ENCODE peak calls at places on chromosomes 7 and 10, in eight cellular contexts. Z is fibroblast of lung, P is keratinocyte, G is tibial nerve, V is astrocyte of the spinal cord, M is GM20000, J is Panc1, X is RWPE1. E is an unnamed sample.

GRCh38 chr10:35433851-35434426 is 97.6 kb downstream of the CCNY start:
- DNase-seq in Z (peak; percentile 71), P (peak; percentile 41), G (no peak), V (peak; percentile 96), M (no peak), J (no peak), X (no peak), E (no peak)

GRCh38 chr7:150458756-150459155 is 8.3 kb downstream of the GIMAP8 start:
- DNase-seq in Z (no peak), P (no peak), G (no peak), V (no peak), M (no peak), J (no peak), X (no peak), E (no peak)

GRCh38 chr10:24382979-24383663 is 174.2 kb downstream of the KIAA1217 start:
- DNase-seq in Z (no peak), P (peak; percentile 85), G (no peak), V (no peak), M (peak; percentile 63), J (no peak), X (peak; percentile 83), E (no peak)

GRCh38 chr7:43242628-43243255 is 130.3 kb downstream of the HECW1 start:
- DNase-seq in Z (peak; percentile 51), P (no peak), G (no peak), V (no peak), M (no peak), J (no peak), X (no peak), E (no peak)

GRCh38 chr7:50761722-50762121 is 21.0 kb downstream of the GRB10 start:
- DNase-seq in Z (no peak), P (no peak), G (no peak), V (no peak), M (no peak), J (no peak), X (no peak), E (no peak)

GRCh38 chr10:24826022-24826421 is 102.3 kb upstream of the ARHGAP21 start:
- DNase-seq in Z (peak; percentile 87), P (no peak), G (no peak), V (peak; percentile 76), M (no peak), J (no peak), X (peak; percentile 57), E (no peak)

GRCh38 chr10:25493122-25493893 is 318.5 kb downstream of the GPR158 start:
- DNase-seq in Z (peak; percentile 66), P (peak; percentile 15), G (no peak), V (peak; percentile 88), M (no peak), J (peak; percentile 30), X (peak; percentile 74), E (no peak)

GRCh38 chr10:70167246-70167645 is 3.1 kb downstream of the SAR1A start:
- DNase-seq in Z (no peak), P (no peak), G (no peak), V (no peak), M (no peak), J (no peak), X (no peak), E (no peak)

GRCh38 chr7:140512317-140513000 is 33.2 kb upstream of the MKRN1 start:
- DNase-seq in Z (no peak), P (no peak), G (peak; percentile 13), V (no peak), M (no peak), J (no peak), X (no peak), E (no peak)

GRCh38 chr10:16870331-16870730 is 53.1 kb upstream of the RSU1 start:
- DNase-seq in Z (no peak), P (no peak), G (no peak), V (no peak), M (no peak), J (no peak), X (no peak), E (no peak)

GRCh38 chr10:19713800-19714525 is 102.3 kb upstream of the PLXDC2 start:
- DNase-seq in Z (no peak), P (no peak), G (no peak), V (no peak), M (no peak), J (no peak), X (no peak), E (no peak)

GRCh38 chr10:108662975-108663374 is 1260.3 kb downstream of the XPNPEP1 start:
- DNase-seq in Z (no peak), P (no peak), G (no peak), V (no peak), M (no peak), J (no peak), X (no peak), E (no peak)

GRCh38 chr10:121428848-121429247 is 169.4 kb downstream of the FGFR2 start:
- DNase-seq in Z (no peak), P (no peak), G (no peak), V (no peak), M (no peak), J (no peak), X (no peak), E (no peak)

GRCh38 chr10:122054046-122055025 is 65.4 kb downstream of the TACC2 start:
- DNase-seq in Z (peak; percentile 84), P (peak; percentile 15), G (peak; percentile 59), V (peak; percentile 57), M (no peak), J (no peak), X (peak; percentile 62), E (no peak)

GRCh38 chr10:47246409-47247189 is 53.4 kb upstream of the GDF10 start:
- DNase-seq in Z (no peak), P (no peak), G (no peak), V (no peak), M (no peak), J (no peak), X (no peak), E (peak; percentile 57)

GRCh38 chr10:75293456-75293840 is 57.7 kb upstream of the COMTD1 start:
- DNase-seq in Z (peak; percentile 36), P (no peak), G (no peak), V (no peak), M (no peak), J (no peak), X (no peak), E (peak; percentile 43)

GRCh38 chr7:13742719-13743640 is 246.5 kb downstream of the ETV1 start:
- DNase-seq in Z (peak; percentile 78), P (no peak), G (peak; percentile 11), V (peak; percentile 77), M (no peak), J (peak; percentile 36), X (peak; percentile 5), E (no peak)

GRCh38 chr7:157238087-157238486 is 98.7 kb upstream of the DNAJB6 start:
- DNase-seq in Z (no peak), P (no peak), G (no peak), V (no peak), M (no peak), J (no peak), X (no peak), E (no peak)
- TF ChIP-seq CTCF in Z (no peak), P (no peak), G (no peak), V (peak; percentile 14), M (no peak), J (peak; percentile 32), X (no peak), E (peak; percentile 33)

GRCh38 chr7:158413962-158414961 is 173.4 kb downstream of the PTPRN2 start:
- DNase-seq in Z (no peak), P (no peak), G (no peak), V (peak; percentile 1), M (no peak), J (no peak), X (no peak), E (no peak)
- TF ChIP-seq CTCF in Z (no peak), P (no peak), G (no peak), V (no peak), M (no peak), J (no peak), X (no peak), E (peak; percentile 45)

DNA sequence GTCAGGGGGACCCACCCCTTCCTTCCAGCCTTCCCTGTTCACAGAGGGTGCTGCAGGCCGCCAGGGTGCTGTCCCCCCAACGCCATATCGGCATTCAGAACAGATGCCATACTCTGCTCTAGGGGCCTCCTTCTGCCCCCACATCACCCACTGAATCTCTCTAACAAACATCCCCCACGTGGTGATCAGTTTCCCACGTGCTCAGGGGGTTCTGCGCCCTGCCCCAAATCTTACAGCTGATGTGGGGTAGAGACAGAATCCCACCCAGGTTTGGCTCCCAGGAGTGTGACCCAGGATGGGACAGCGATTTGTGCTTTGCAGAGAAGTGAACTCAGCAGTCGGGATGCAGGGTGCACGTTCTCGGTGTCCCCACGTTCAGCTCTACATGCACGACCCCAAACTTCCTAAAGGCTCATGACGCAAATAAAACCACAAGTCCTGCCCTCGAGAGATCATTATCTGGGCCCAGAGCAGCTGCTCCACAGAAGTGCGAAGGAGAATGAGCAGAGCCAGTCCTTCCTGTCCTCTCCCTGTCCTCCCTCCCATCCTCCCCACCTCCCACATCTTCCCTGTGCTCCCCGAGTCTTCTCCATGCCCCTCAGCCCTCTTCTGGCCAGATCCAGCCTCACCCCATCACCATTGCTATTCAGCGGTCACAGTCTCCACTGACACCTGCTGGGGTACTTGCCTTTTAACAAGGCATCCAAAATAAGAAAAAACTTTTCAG is 423.4 kb downstream of the DNAJB6 start:
- DNase-seq in Z (no peak), P (no peak), G (no peak), V (no peak), M (no peak), J (no peak), X (no peak), E (no peak)
- TF ChIP-seq CTCF in Z (no peak), P (no peak), G (no peak), V (no peak), M (no peak), J (no peak), X (no peak), E (no peak)

DNA sequence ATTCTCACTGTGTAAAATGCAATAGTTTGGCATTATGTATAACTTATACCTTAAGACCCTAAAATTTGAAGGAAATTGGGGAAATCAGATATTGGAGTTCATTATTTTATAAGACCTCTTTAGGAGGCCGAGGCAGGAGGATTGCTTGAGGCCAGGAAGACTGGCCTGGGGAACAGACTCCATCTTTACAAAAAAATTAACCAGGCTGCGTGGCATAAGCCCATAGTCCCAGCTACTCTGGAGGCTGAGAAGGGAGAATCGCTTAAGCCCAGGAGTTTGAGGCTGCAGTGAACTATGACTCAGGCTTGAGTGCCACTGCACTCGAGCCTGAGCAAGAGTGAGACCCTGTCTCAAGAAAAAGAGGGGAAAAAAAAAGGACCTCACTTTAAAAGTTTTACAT is 14.0 kb upstream of the PBLD start:
- DNase-seq in Z (no peak), P (no peak), G (no peak), V (no peak), M (no peak), J (no peak), X (no peak), E (no peak)
- TF ChIP-seq CTCF in Z (no peak), P (no peak), G (no peak), V (no peak), M (no peak), J (no peak), X (no peak), E (no peak)